ENCODE peak calls at places on chromosomes 11 and 22, in seven cellular contexts. X, B, M, D, C, I and J are unnamed samples.

GRCh38 chr22:44378380-44378779 is 65.6 kb upstream of the SHISAL1 start:
- DNase-seq in X (no peak), B (no peak), M (no peak), D (no peak), C (no peak), I (peak), J (no peak)

GRCh38 chr11:126268361-126268707 is 361 bp downstream of the SRPRA start:
- DNase-seq in X (no peak), B (no peak), M (no peak), D (no peak), C (no peak), I (peak), J (no peak)

GRCh38 chr11:75365711-75366181 is 14.3 kb upstream of the ARRB1 start:
- DNase-seq in X (no peak), B (peak), M (peak), D (no peak), C (no peak), I (no peak), J (no peak)

GRCh38 chr11:59523541-59523940 is 12.2 kb downstream of the OR4D9 start:
- DNase-seq in X (no peak), B (no peak), M (no peak), D (no peak), C (no peak), I (no peak), J (no peak)

GRCh38 chr11:128948583-128948982 is 5.9 kb upstream of the TP53AIP1 start:
- DNase-seq in X (no peak), B (no peak), M (no peak), D (no peak), C (no peak), I (no peak), J (no peak)

GRCh38 chr22:20131593-20131855 is at the start of gene ZDHHC8:
- DNase-seq in X (no peak), B (no peak), M (no peak), D (no peak), C (no peak), I (no peak), J (no peak)

GRCh38 chr11:980438-981365 is 55.0 kb downstream of the AP2A2 start:
- DNase-seq in X (no peak), B (no peak), M (no peak), D (no peak), C (no peak), I (no peak), J (no peak)

GRCh38 chr11:9222654-9223053 is 42.5 kb downstream of the DENND5A start:
- DNase-seq in X (no peak), B (no peak), M (no peak), D (no peak), C (no peak), I (no peak), J (no peak)

GRCh38 chr11:107857550-107858216 is 904 bp downstream of the SLC35F2 start:
- DNase-seq in X (no peak), B (peak), M (no peak), D (no peak), C (no peak), I (peak), J (no peak)

GRCh38 chr22:38700271-38700788 is 413 bp downstream of the JOSD1 start:
- DNase-seq in X (peak), B (no peak), M (peak), D (peak), C (peak), I (peak), J (no peak)

GRCh38 chr11:114187173-114187572 is 109.0 kb upstream of the NNMT start:
- DNase-seq in X (no peak), B (no peak), M (no peak), D (no peak), C (no peak), I (no peak), J (no peak)

GRCh38 chr11:86275493-86276370 is 26.3 kb upstream of the HIKESHI start:
- DNase-seq in X (no peak), B (no peak), M (no peak), D (no peak), C (no peak), I (no peak), J (no peak)

GRCh38 chr11:82846037-82846383 is 54.2 kb downstream of the PRCP start:
- DNase-seq in X (no peak), B (no peak), M (no peak), D (no peak), C (no peak), I (no peak), J (no peak)

GRCh38 chr11:82845336-82846036 is 54.7 kb downstream of the PRCP start:
- DNase-seq in X (no peak), B (no peak), M (no peak), D (no peak), C (no peak), I (no peak), J (no peak)

GRCh38 chr11:82843057-82843795 is 57.0 kb downstream of the PRCP start:
- DNase-seq in X (no peak), B (no peak), M (no peak), D (no peak), C (no peak), I (no peak), J (no peak)

GRCh38 chr11:82842019-82842418 is 58.2 kb downstream of the PRCP start:
- DNase-seq in X (no peak), B (no peak), M (no peak), D (no peak), C (peak), I (peak), J (no peak)
- TF ChIP-seq CTCF in X (no peak), B (no peak), M (no peak), D (no peak), C (no peak), I (no peak), J (no peak)

GRCh38 chr11:102116453-102117205 is 6.4 kb downstream of the YAP1 start:
- DNase-seq in X (no peak), B (peak), M (peak), D (no peak), C (no peak), I (no peak), J (no peak)
- TF ChIP-seq CTCF in X (no peak), B (no peak), M (no peak), D (no peak), C (no peak), I (no peak), J (no peak)

DNA sequence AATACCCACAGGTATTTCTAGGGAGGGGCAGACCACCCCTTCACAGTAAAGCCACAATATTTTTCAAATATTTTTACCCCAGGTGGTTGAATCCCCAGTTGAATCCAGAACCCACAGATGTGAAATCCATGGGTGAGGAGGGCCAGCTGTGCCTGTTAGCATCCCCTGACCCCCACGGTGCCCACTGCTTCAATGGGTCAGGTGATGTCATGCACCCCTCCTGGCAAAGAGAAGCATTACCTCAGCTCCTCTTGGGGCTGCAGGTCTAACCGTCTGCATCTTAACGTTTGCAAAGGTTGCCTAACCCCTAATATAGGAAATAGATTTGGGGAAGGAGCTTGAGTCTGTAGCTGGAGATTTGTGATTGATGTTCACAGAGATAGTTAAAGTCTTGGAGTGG is 24.7 kb upstream of the IL17RA start:
- DNase-seq in X (no peak), B (no peak), M (no peak), D (no peak), C (no peak), I (no peak), J (no peak)
- TF ChIP-seq CTCF in X (no peak), B (no peak), M (no peak), D (no peak), C (no peak), I (no peak), J (no peak)

GRCh38 chr11:122293298-122294023 is 177.4 kb upstream of the BLID start:
- DNase-seq in X (no peak), B (peak), M (peak), D (no peak), C (no peak), I (no peak), J (no peak)
- TF ChIP-seq CTCF in X (no peak), B (peak), M (peak), D (no peak), C (no peak), I (no peak), J (no peak)

GRCh38 chr11:116973270-116973669 is 125.0 kb downstream of the SIK3 start:
- DNase-seq in X (no peak), B (no peak), M (no peak), D (no peak), C (no peak), I (no peak), J (no peak)
- TF ChIP-seq CTCF in X (no peak), B (no peak), M (no peak), D (no peak), C (no peak), I (no peak), J (no peak)

DNA sequence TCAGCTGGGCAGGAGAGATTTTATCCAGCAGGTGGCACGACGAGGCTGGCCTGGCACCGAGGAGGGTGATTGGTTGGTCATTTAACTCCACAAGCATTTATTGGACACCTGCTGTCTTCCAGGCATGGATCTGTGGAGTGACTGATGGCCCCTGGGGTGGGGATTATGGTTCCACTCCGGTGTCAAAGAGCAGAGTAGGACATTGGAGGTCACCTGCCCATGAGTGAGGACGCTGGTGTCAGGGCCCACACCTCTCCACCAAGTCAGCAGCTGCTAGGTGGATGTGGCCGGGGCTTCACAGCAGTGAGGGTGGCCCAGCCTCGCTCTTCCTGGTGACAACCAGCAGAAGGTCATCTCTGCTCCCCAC is 428.5 kb downstream of the TBC1D22A start:
- DNase-seq in X (no peak), B (no peak), M (no peak), D (peak), C (no peak), I (peak), J (no peak)
- TF ChIP-seq CTCF in X (no peak), B (no peak), M (no peak), D (no peak), C (no peak), I (no peak), J (no peak)

DNA sequence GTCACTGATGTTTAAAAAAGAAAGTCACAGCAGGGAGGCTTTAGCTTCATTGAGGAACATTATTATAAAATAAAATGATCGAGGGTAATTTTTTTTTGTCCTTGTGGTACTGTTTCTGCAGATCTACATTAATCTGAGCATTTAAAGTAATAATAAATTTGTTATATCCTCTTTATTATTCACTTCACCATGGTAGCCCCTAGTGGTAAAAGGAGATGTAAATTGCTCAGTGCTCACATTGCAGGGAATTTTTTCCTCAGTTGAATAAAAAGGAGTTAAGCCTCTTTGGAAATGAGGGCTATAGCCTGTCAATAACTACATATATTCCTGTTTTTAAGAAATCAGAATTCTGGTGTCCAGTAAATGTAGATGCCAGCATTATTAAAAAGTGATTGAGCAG is 99.7 kb upstream of the VPREB1 start:
- DNase-seq in X (no peak), B (peak), M (no peak), D (no peak), C (no peak), I (no peak), J (no peak)
- TF ChIP-seq CTCF in X (no peak), B (peak), M (peak), D (no peak), C (no peak), I (no peak), J (no peak)

DNA sequence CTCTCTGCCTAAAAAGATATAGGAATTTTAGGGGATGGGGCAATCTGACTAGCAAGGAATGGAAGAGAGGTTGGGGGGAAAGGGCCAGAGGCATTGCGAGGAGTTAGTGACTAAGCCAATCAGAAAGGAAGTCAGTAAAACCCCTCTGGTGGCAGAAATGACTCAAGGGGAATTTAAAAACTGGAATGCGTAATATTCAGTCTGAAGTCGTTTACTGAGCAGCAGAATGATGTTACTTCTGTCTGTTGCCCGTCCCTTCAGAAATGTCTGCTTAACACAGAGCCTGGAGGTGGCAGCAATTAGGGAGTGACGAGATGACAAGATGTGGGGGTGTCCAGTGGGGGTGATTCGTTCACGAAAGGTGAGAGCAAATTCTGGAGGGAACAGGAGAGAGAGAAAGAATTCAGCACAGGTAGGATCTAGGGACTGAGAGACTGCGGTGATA is 107.7 kb upstream of the CLMP start:
- DNase-seq in X (no peak), B (peak), M (peak), D (no peak), C (no peak), I (no peak), J (no peak)
- TF ChIP-seq CTCF in X (no peak), B (peak), M (peak), D (no peak), C (no peak), I (no peak), J (no peak)